ENCODE peak calls at places on chromosomes 3 and 15, in nine cellular contexts. F is SK-N-DZ; P is upper lobe of right lung; I is stomach; G is cardiac muscle cell; E is CD4-positive, CD25-positive, alpha-beta regulatory T cell; R is stimulated activated CD4-positive, alpha-beta T cell treated with anti-CD3 and anti-CD28 coated beads, TNF-alpha, amount 100 ng/mL, for 4 hours; Y is stimulated activated CD8-positive, alpha-beta memory T cell treated with anti-CD3 and anti-CD28 coated beads, Interleukin-7, amount 100 ng/mL, for 48 hours; B is aorta. Q is an unnamed sample.

GRCh38 chr3:119664850-119665379 is 4.5 kb upstream of the POPDC2 start:
- DNase-seq in E (no peak), I (no peak), G (no peak), B (no peak), R (no peak), Y (no peak), F (no peak), P (no peak), Q (no peak)

GRCh38 chr15:25787855-25788521 is 75.1 kb downstream of the ATP10A start:
- DNase-seq in E (no peak), B (peak; percentile 70), P (peak; percentile 79), I (no peak), R (no peak), G (no peak), F (no peak), Y (no peak), Q (peak; percentile 54)

GRCh38 chr15:58770519-58770856 is 614 bp upstream of the MINDY2 start:
- DNase-seq in G (no peak), E (no peak), P (no peak), R (no peak), Y (no peak), I (no peak), B (no peak), F (no peak), Q (peak; percentile 81)

GRCh38 chr3:141450727-141451378 is 36.0 kb upstream of the RASA2 start:
- DNase-seq in F (no peak), I (no peak), B (no peak), P (no peak), Y (no peak), G (no peak), R (no peak), E (no peak), Q (no peak)

GRCh38 chr15:72338617-72339321 is 18.8 kb upstream of the CELF6 start:
- DNase-seq in F (no peak), E (no peak), P (no peak), Y (no peak), R (no peak), B (no peak), I (no peak), G (no peak), Q (peak; percentile 37)

GRCh38 chr3:97009427-97010019 is 195.1 kb downstream of the EPHA6 start:
- DNase-seq in R (no peak), G (no peak), Y (no peak), I (no peak), P (no peak), B (peak; percentile 28), E (no peak), F (no peak), Q (no peak)

GRCh38 chr15:36643551-36643950 is 64.1 kb downstream of the CDIN1 start:
- DNase-seq in G (no peak), I (no peak), B (no peak), R (no peak), E (no peak), P (no peak), Y (no peak), F (no peak), Q (no peak)

GRCh38 chr15:71275098-71275497 is 159.8 kb downstream of the THSD4 start:
- DNase-seq in P (no peak), R (no peak), G (no peak), B (no peak), E (no peak), Y (no peak), F (no peak), I (no peak), Q (peak; percentile 74)

GRCh38 chr3:177977381-177978158 is 558.7 kb upstream of the KCNMB2 start:
- DNase-seq in Y (no peak), E (no peak), P (no peak), G (no peak), F (no peak), I (no peak), B (no peak), R (no peak), Q (peak; percentile 62)